ENCODE peak calls at places on chromosomes 6 and 20, in seven cellular contexts. M is breast epithelium, T is fibroblast of villous mesenchyme, X is psoas muscle, H is heart right ventricle, N is RWPE2, D is fibroblast of pulmonary artery. V is an unnamed sample.

GRCh38 chr20:6074145-6074561 is 20.3 kb upstream of the LRRN4 start:
- DNase-seq in M (no peak), H (no peak), N (no peak), D (peak; percentile 26), X (no peak), T (no peak), V (no peak)

GRCh38 chr6:158634695-158635426 is 9.7 kb downstream of the DYNLT1 start:
- DNase-seq in N (no peak), M (no peak), D (no peak), X (no peak), H (no peak), T (no peak), V (no peak)

GRCh38 chr20:63309261-63310071 is 16.5 kb downstream of the COL20A1 start:
- DNase-seq in H (peak; percentile 46), T (peak; percentile 28), D (peak; percentile 42), N (peak; percentile 88), X (no peak), M (no peak), V (peak; percentile 50)

GRCh38 chr20:63473555-63474449 is 1.3 kb upstream of the KCNQ2 start:
- DNase-seq in N (peak; percentile 82), X (no peak), M (no peak), T (no peak), H (no peak), D (no peak), V (no peak)

GRCh38 chr6:29763491-29764289 is 40.5 kb downstream of the HLA-F start:
- DNase-seq in D (peak; percentile 89), H (no peak), N (no peak), T (peak; percentile 11), X (no peak), M (no peak), V (no peak)

GRCh38 chr6:121607716-121608115 is 172.3 kb downstream of the GJA1 start:
- DNase-seq in M (no peak), N (no peak), T (peak; percentile 51), D (no peak), X (no peak), H (no peak), V (no peak)

GRCh38 chr6:14861491-14861943 is 384.4 kb upstream of the JARID2 start:
- DNase-seq in N (no peak), X (no peak), M (no peak), H (no peak), T (no peak), D (no peak), V (no peak)

GRCh38 chr6:4914412-4915159 is 89.3 kb downstream of the RPP40 start:
- DNase-seq in N (no peak), M (no peak), H (no peak), X (no peak), T (peak; percentile 83), D (no peak), V (no peak)

GRCh38 chr6:3271756-3272155 is 13.0 kb downstream of the PSMG4 start:
- DNase-seq in T (no peak), M (no peak), N (no peak), X (no peak), H (no peak), D (no peak), V (no peak)

GRCh38 chr20:36175475-36175995 is 21.0 kb downstream of the EPB41L1 start:
- DNase-seq in H (no peak), M (no peak), N (no peak), T (no peak), D (no peak), X (no peak), V (no peak)

GRCh38 chr6:159838020-159838744 is 38.1 kb downstream of the PNLDC1 start:
- DNase-seq in X (no peak), N (no peak), H (no peak), D (no peak), T (no peak), M (no peak), V (no peak)

GRCh38 chr20:50804453-50805348 is 9.8 kb downstream of the BCAS4 start:
- DNase-seq in D (no peak), M (no peak), N (no peak), X (peak; percentile 3), T (no peak), H (no peak), V (no peak)

GRCh38 chr6:180295-180694 is 112.0 kb upstream of the DUSP22 start:
- DNase-seq in X (no peak), H (no peak), D (no peak), M (no peak), T (no peak), N (no peak), V (no peak)

GRCh38 chr20:53752971-53753879 is 159.6 kb upstream of the ZNF217 start:
- DNase-seq in N (peak; percentile 62), H (no peak), T (no peak), M (no peak), X (no peak), D (peak; percentile 20), V (no peak)

GRCh38 chr20:17678295-17678694 is 3.7 kb downstream of the RRBP1 start:
- DNase-seq in T (peak; percentile 44), M (no peak), H (no peak), N (no peak), X (no peak), D (no peak), V (no peak)
- TF ChIP-seq CTCF in T (no peak), M (no peak), H (no peak), N (no peak), X (no peak), D (no peak), V (no peak)

GRCh38 chr20:3406481-3407425 is 716 bp downstream of the DNAAF9 start:
- DNase-seq in T (peak; percentile 58), X (peak; percentile 75), M (peak; percentile 30), D (peak; percentile 51), H (no peak), N (no peak), V (no peak)

GRCh38 chr20:3409417-3409816 is 1.9 kb upstream of the DNAAF9 start:
- DNase-seq in X (no peak), M (no peak), N (no peak), H (no peak), D (no peak), T (no peak), V (no peak)

GRCh38 chr20:3408251-3408637 is 775 bp upstream of the DNAAF9 start:
- DNase-seq in N (no peak), H (no peak), M (no peak), D (no peak), T (no peak), X (no peak), V (no peak)

GRCh38 chr20:3405696-3406358 is 1.6 kb downstream of the DNAAF9 start:
- DNase-seq in T (no peak), M (no peak), X (no peak), D (no peak), H (no peak), N (no peak), V (no peak)

GRCh38 chr20:3407426-3408250 is at the start of gene DNAAF9:
- DNase-seq in M (peak; percentile 65), T (peak; percentile 82), D (peak; percentile 72), N (peak; percentile 88), X (peak; percentile 87), H (peak; percentile 78), V (peak; percentile 69)
- TF ChIP-seq CTCF in M (peak; percentile 67), T (peak; percentile 34), D (no peak), N (peak; percentile 44), X (peak; percentile 42), H (peak; percentile 35), V (peak; percentile 63)

GRCh38 chr6:148251286-148251685 is 91.4 kb upstream of the SASH1 start:
- DNase-seq in T (peak; percentile 74), X (no peak), M (no peak), D (peak; percentile 76), H (no peak), N (no peak), V (no peak)
- TF ChIP-seq CTCF in T (peak; percentile 54), X (peak; percentile 51), M (peak; percentile 52), D (peak; percentile 53), H (peak; percentile 56), N (peak; percentile 76), V (peak; percentile 51)

GRCh38 chr6:130620338-130620781 is 206.8 kb upstream of the SMLR1 start:
- DNase-seq in H (no peak), N (no peak), M (no peak), T (peak; percentile 83), X (no peak), D (peak; percentile 14), V (no peak)

GRCh38 chr6:130622142-130622541 is 205.1 kb upstream of the SMLR1 start:
- DNase-seq in D (no peak), T (no peak), H (no peak), N (no peak), M (no peak), X (no peak), V (no peak)

GRCh38 chr6:130613176-130613575 is 214.0 kb upstream of the SMLR1 start:
- DNase-seq in D (no peak), M (no peak), T (no peak), X (no peak), N (no peak), H (no peak), V (no peak)

GRCh38 chr6:130615816-130616215 is 211.4 kb upstream of the SMLR1 start:
- DNase-seq in H (no peak), T (no peak), X (no peak), D (no peak), M (no peak), N (no peak), V (no peak)

DNA sequence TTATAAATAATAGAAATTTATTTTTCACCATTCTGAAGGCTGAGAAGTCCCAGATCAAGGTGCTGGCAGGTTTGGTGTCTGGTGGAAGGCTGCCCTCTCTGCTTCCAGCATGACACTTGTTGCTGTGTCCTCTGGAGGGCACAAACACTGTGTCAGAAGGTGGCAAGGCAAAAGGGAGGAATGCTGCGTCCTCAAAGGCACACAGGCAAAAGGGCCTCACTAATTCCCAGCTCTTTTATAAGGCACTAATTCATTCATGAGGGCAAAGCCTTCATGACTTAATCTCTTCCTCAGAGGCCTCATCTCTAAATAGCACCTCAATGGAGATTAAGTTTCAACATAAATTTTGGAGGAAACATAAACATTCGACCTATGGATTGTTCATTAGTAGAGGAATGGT is 209.5 kb upstream of the SMLR1 start:
- DNase-seq in T (peak; percentile 56), H (no peak), M (no peak), D (no peak), X (no peak), N (no peak), V (no peak)
- TF ChIP-seq CTCF in T (no peak), H (no peak), M (no peak), D (no peak), X (no peak), N (no peak), V (no peak)

DNA sequence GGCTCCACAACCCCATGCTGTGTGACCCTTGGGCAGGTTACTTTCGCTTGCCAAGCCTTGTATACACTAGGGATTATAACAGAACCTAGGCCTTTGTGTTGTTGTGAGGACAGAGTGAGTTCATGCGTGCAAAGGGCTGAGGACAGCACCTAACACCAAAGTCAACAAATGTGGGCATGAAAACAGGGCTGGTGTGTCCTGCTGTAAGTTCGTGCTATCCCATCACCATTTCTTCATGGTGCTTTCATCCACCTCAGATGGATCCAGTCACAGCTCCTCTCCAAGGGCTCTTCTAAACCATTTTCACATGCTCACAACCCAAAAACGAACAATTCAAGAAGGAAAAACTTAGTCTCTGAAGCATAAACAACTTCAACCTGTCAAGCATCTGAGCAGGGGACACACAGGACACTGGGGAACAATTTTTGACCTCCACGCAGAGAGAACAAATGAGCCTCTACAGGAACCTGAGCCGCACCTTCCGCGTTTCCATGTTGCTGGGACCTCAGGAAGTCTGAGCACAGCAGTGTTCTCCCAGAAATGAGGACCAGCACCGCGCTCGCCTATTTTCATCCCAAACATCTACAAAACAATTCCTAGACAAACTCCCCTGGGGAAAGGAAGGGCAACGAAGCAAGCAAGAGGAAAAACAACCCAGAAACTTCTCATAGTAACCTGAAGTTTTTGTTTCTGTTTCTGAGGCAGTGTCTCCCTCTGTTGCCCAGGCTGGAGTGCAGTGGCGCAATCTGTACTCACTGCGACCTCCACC is 3.1 kb downstream of the LRP11 start:
- DNase-seq in M (no peak), N (no peak), X (no peak), T (peak; percentile 69), D (peak; percentile 23), H (no peak), V (no peak)
- TF ChIP-seq CTCF in M (no peak), N (peak; percentile 19), X (no peak), T (peak; percentile 28), D (no peak), H (no peak), V (no peak)